ENCODE peak calls at places on chromosome 14, in six cellular contexts. M is Karpas-422, C is Peyer's patch, H is lower leg skin, V is posterior vena cava, U is NCI-H446. A is an unnamed sample.

GRCh38 chr14:90278199-90279175 is 22.1 kb downstream of the PSMC1 start:
- DNase-seq in C (no peak), H (no peak), M (no peak), U (no peak), V (no peak), A (peak; percentile 49)

GRCh38 chr14:59189281-59189821 is 884 bp downstream of the DAAM1 start:
- DNase-seq in H (peak; percentile 38), U (no peak), V (no peak), M (peak; percentile 82), C (peak; percentile 47), A (peak; percentile 73)

GRCh38 chr14:81446279-81447007 is 46.3 kb upstream of the STON2 start:
- DNase-seq in V (no peak), H (no peak), U (no peak), C (no peak), M (no peak), A (no peak)

GRCh38 chr14:55340482-55340881 is 69.3 kb downstream of the FBXO34 start:
- DNase-seq in M (no peak), C (no peak), V (no peak), H (no peak), U (no peak), A (no peak)

GRCh38 chr14:64723691-64724577 is 19.7 kb downstream of the PLEKHG3 start:
- DNase-seq in U (no peak), C (no peak), M (no peak), H (no peak), V (peak; percentile 42), A (peak; percentile 50)

GRCh38 chr14:55301722-55302121 is 30.5 kb downstream of the FBXO34 start:
- DNase-seq in U (no peak), C (no peak), M (peak; percentile 59), V (no peak), H (peak; percentile 28), A (no peak)

GRCh38 chr14:68365228-68365627 is 427.6 kb downstream of the ZFP36L1 start:
- DNase-seq in C (no peak), U (no peak), M (no peak), H (no peak), V (no peak), A (no peak)

GRCh38 chr14:106094654-106095189 is 568.3 kb downstream of the TMEM121 start:
- DNase-seq in V (no peak), C (no peak), U (no peak), M (peak; percentile 78), H (no peak), A (no peak)

GRCh38 chr14:70448633-70449032 is 3.3 kb upstream of the ADAM21 start:
- DNase-seq in M (no peak), H (no peak), V (no peak), U (no peak), C (no peak), A (no peak)

GRCh38 chr14:49888293-49888692 is 4.6 kb upstream of the ARF6 start:
- DNase-seq in V (no peak), M (no peak), H (no peak), U (no peak), C (no peak), A (no peak)

GRCh38 chr14:66056268-66056907 is 429.8 kb upstream of the CCDC196 start:
- DNase-seq in H (no peak), U (no peak), M (no peak), C (no peak), V (no peak), A (no peak)

GRCh38 chr14:69101331-69101826 is 51.5 kb downstream of the DCAF5 start:
- DNase-seq in U (peak; percentile 34), M (peak; percentile 48), H (no peak), C (no peak), V (no peak), A (no peak)

GRCh38 chr14:60303745-60304144 is 54.7 kb downstream of the PPM1A start:
- DNase-seq in V (no peak), U (no peak), H (no peak), M (no peak), C (no peak), A (no peak)

GRCh38 chr14:59464651-59465569 is at the start of gene GPR135:
- DNase-seq in H (no peak), C (peak; percentile 66), U (no peak), V (peak; percentile 88), M (peak; percentile 86), A (peak; percentile 83)

GRCh38 chr14:96253140-96253539 is 2.9 kb upstream of the BDKRB1 start:
- DNase-seq in V (no peak), C (no peak), M (no peak), H (no peak), U (no peak), A (no peak)

GRCh38 chr14:68603682-68604360 is 189.0 kb downstream of the ZFP36L1 start:
- DNase-seq in M (no peak), H (no peak), C (no peak), U (no peak), V (no peak), A (peak; percentile 68)

GRCh38 chr14:67970923-67971322 is 151.3 kb downstream of the RAD51B start:
- DNase-seq in C (no peak), U (no peak), M (no peak), V (no peak), H (no peak), A (no peak)

GRCh38 chr14:75459099-75459741 is 31.4 kb downstream of the JDP2 start:
- DNase-seq in C (no peak), V (no peak), H (no peak), U (no peak), M (no peak), A (no peak)